ENCODE peak calls at places on chromosome 20, in five cellular contexts. Y, A, X, W and E are unnamed samples.
A peak's percentile ranks its signal among the peaks of the same experiment; 100 is the strongest.

GRCh38 chr20:45924391-45925261 is 9.9 kb upstream of the PCIF1 start:
- DNase-seq in Y (no peak), A (no peak), X (no peak), W (no peak), E (peak; percentile 89)

GRCh38 chr20:18628330-18628941 is 40.6 kb downstream of the DTD1 start:
- DNase-seq in Y (no peak), A (no peak), X (no peak), W (no peak), E (no peak)

GRCh38 chr20:40336034-40336433 is 353.0 kb downstream of the MAFB start:
- DNase-seq in Y (no peak), A (no peak), X (no peak), W (no peak), E (no peak)

GRCh38 chr20:15599961-15600360 is 973.3 kb downstream of the KIF16B start:
- DNase-seq in Y (no peak), A (no peak), X (no peak), W (no peak), E (no peak)

GRCh38 chr20:23349338-23350006 is 1.1 kb upstream of the NXT1 start:
- DNase-seq in Y (peak; percentile 4), A (peak; percentile 33), X (no peak), W (no peak), E (no peak)

GRCh38 chr20:7993703-7994102 is 25.9 kb downstream of the TMX4 start:
- DNase-seq in Y (no peak), A (no peak), X (no peak), W (no peak), E (no peak)

GRCh38 chr20:10565922-10566897 is 107.6 kb downstream of the JAG1 start:
- DNase-seq in Y (no peak), A (no peak), X (no peak), W (no peak), E (no peak)

GRCh38 chr20:30610751-30611150 is 646.7 kb upstream of the DEFB115 start:
- DNase-seq in Y (no peak), A (no peak), X (no peak), W (no peak), E (no peak)

GRCh38 chr20:36818831-36819230 is 45.3 kb upstream of the DSN1 start:
- DNase-seq in Y (no peak), A (no peak), X (no peak), W (no peak), E (no peak)

GRCh38 chr20:22382742-22383141 is 201.6 kb downstream of the FOXA2 start:
- DNase-seq in Y (no peak), A (no peak), X (no peak), W (no peak), E (no peak)

GRCh38 chr20:45095753-45096371 is 5.1 kb downstream of the KCNS1 start:
- DNase-seq in Y (peak; percentile 18), A (peak; percentile 60), X (peak; percentile 31), W (peak; percentile 26), E (peak; percentile 55)

GRCh38 chr20:17808357-17808756 is 108.6 kb downstream of the BANF2 start:
- DNase-seq in Y (no peak), A (peak; percentile 46), X (no peak), W (no peak), E (peak; percentile 87)